ENCODE peak calls at places on chromosomes 12 and 14, in nine cellular contexts. F, V, E, R, I, X, M, B and H are unnamed samples.
A peak's percentile ranks its signal among the peaks of the same experiment; 100 is the strongest.

GRCh38 chr12:54041097-54041690 is 8.3 kb downstream of the HOXC5 start:
- DNase-seq in F (no peak), V (no peak), E (no peak), R (no peak), I (no peak), X (no peak), M (no peak), B (no peak), H (no peak)

GRCh38 chr12:25957898-25958253 is 606 bp upstream of the RASSF8 start:
- DNase-seq in F (peak; percentile 42), V (no peak), E (peak; percentile 75), R (no peak), I (peak; percentile 62), X (peak; percentile 71), M (no peak), B (no peak), H (peak; percentile 59)

GRCh38 chr12:45989857-45990467 is 412 bp downstream of the SCAF11 start:
- DNase-seq in F (peak; percentile 44), V (peak; percentile 25), E (peak; percentile 68), R (peak; percentile 78), I (peak; percentile 60), X (peak; percentile 33), M (no peak), B (peak; percentile 85), H (peak; percentile 75)

GRCh38 chr12:18297883-18298282 is 36.6 kb downstream of the PIK3C2G start:
- DNase-seq in F (no peak), V (no peak), E (no peak), R (no peak), I (no peak), X (no peak), M (no peak), B (no peak), H (no peak)

GRCh38 chr14:74566174-74567125 is 45.6 kb downstream of the LTBP2 start:
- DNase-seq in F (peak; percentile 78), V (no peak), E (no peak), R (no peak), I (no peak), X (no peak), M (no peak), B (peak; percentile 46), H (no peak)

GRCh38 chr14:90647469-90647868 is 168.8 kb downstream of the TTC7B start:
- DNase-seq in F (no peak), V (no peak), E (no peak), R (no peak), I (no peak), X (no peak), M (no peak), B (no peak), H (no peak)

GRCh38 chr14:103372552-103373304 is 12.5 kb upstream of the MARK3 start:
- DNase-seq in F (peak; percentile 31), V (no peak), E (peak; percentile 73), R (no peak), I (no peak), X (peak; percentile 89), M (peak; percentile 64), B (no peak), H (no peak)

GRCh38 chr14:103456167-103456835 is 66.3 kb downstream of the CKB start:
- DNase-seq in F (no peak), V (no peak), E (peak; percentile 75), R (no peak), I (no peak), X (peak; percentile 42), M (no peak), B (no peak), H (peak; percentile 78)

GRCh38 chr14:34328178-34328577 is 133.9 kb downstream of the SPTSSA start:
- DNase-seq in F (no peak), V (no peak), E (no peak), R (no peak), I (no peak), X (no peak), M (no peak), B (no peak), H (no peak)

GRCh38 chr12:62292761-62293446 is 32.7 kb downstream of the USP15 start:
- DNase-seq in F (no peak), V (no peak), E (peak; percentile 16), R (no peak), I (no peak), X (peak; percentile 32), M (no peak), B (no peak), H (no peak)

GRCh38 chr14:103488960-103489359 is 33.7 kb downstream of the CKB start:
- DNase-seq in F (no peak), V (no peak), E (no peak), R (no peak), I (no peak), X (peak; percentile 37), M (no peak), B (no peak), H (no peak)

GRCh38 chr14:92531151-92531873 is 17.7 kb downstream of the RIN3 start:
- DNase-seq in F (peak; percentile 25), V (peak; percentile 65), E (no peak), R (no peak), I (no peak), X (no peak), M (no peak), B (no peak), H (no peak)

GRCh38 chr12:116662612-116663144 is 75.2 kb downstream of the SPRING1 start:
- DNase-seq in F (no peak), V (no peak), E (no peak), R (peak; percentile 76), I (no peak), X (no peak), M (peak; percentile 72), B (no peak), H (no peak)

GRCh38 chr14:69814397-69814796 is 17.4 kb upstream of the SLC10A1 start:
- DNase-seq in F (peak; percentile 81), V (no peak), E (no peak), R (no peak), I (no peak), X (no peak), M (no peak), B (no peak), H (no peak)
- H3K27me3 ChIP-seq in F (no peaks in the 10 kb centered on the region), V (no peaks in the 10 kb centered on the region), E (no peaks in the 10 kb centered on the region), R (no peaks in the 10 kb centered on the region), I (no peaks in the 10 kb centered on the region), X (no peaks in the 10 kb centered on the region), M (no peaks in the 10 kb centered on the region), B (no peaks in the 10 kb centered on the region), H (peaks cover 34% of the 10 kb centered on the region)

GRCh38 chr12:111034911-111035577 is 114.7 kb upstream of the MYL2 start:
- DNase-seq in F (no peak), V (no peak), E (peak; percentile 81), R (no peak), I (no peak), X (no peak), M (peak; percentile 87), B (no peak), H (peak; percentile 75)
- H3K27me3 ChIP-seq in F (peaks cover 38% of the 10 kb centered on the region), V (peaks cover 30% of the 10 kb centered on the region), E (no peaks in the 10 kb centered on the region), R (no peaks in the 10 kb centered on the region), I (peaks cover 4% of the 10 kb centered on the region), X (peaks cover 54% of the 10 kb centered on the region), M (peaks cover 19% of the 10 kb centered on the region), B (peaks cover 5% of the 10 kb centered on the region), H (peaks cover 43% of the 10 kb centered on the region)

DNA sequence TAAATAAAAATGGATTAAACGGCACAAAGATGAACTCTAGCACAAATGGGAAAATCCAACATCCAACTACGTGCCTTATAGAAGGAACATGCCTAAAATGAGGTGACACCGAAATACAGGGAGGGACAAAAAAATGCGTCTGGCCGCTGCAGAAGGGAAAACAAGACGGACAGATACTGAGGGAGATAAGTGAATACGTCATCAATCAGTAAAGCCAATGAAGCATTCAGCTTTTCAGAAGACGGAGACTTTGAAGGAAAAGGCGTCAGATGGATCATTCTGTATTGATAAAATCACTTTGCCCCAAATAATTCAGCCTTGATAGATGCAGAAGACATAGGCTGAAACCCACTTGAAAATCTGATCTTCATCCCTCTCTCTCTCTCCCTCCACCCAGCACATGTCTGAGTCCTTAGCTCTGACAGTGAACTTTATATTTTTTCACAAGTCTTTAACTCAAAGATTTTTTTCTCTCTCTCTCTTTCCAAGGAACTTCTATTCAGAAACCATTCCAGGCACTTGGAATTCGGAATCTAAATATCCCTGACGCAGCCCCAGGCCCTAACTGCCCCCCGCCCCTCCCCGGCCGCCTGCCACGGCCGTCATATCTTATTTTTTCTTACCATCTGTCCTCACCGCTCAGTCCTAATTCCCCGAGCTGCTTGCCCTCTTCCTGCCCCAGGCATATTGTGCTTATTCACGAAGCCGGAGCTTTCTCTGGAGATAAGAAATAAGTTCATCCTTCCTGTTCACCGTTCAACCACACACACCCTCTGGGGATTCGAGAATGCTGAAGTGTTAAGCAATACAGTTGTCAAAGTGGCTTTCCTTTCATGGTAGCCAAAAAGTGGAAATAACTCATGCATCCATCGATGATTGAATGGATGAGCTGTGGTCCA is 35.5 kb upstream of the RFLNA start:
- DNase-seq in F (peak; percentile 53), V (no peak), E (no peak), R (no peak), I (no peak), X (peak; percentile 15), M (no peak), B (no peak), H (peak; percentile 10)
- H3K27me3 ChIP-seq in F (no peaks in the 10 kb centered on the region), V (no peaks in the 10 kb centered on the region), E (no peaks in the 10 kb centered on the region), R (no peaks in the 10 kb centered on the region), I (no peaks in the 10 kb centered on the region), X (peaks cover 21% of the 10 kb centered on the region), M (no peaks in the 10 kb centered on the region), B (no peaks in the 10 kb centered on the region), H (peaks cover 34% of the 10 kb centered on the region)

GRCh38 chr12:113818278-113818677 is 147.8 kb downstream of the RBM19 start:
- DNase-seq in F (no peak), V (no peak), E (no peak), R (no peak), I (no peak), X (no peak), M (no peak), B (no peak), H (no peak)
- H3K27me3 ChIP-seq in F (no peaks in the 10 kb centered on the region), V (no peaks in the 10 kb centered on the region), E (no peaks in the 10 kb centered on the region), R (no peaks in the 10 kb centered on the region), I (no peaks in the 10 kb centered on the region), X (no peaks in the 10 kb centered on the region), M (no peaks in the 10 kb centered on the region), B (no peaks in the 10 kb centered on the region), H (no peaks in the 10 kb centered on the region)

GRCh38 chr12:126185025-126185424 is 1119.8 kb downstream of the AACS start:
- DNase-seq in F (no peak), V (no peak), E (no peak), R (no peak), I (no peak), X (no peak), M (no peak), B (no peak), H (no peak)
- H3K27me3 ChIP-seq in F (peaks cover 2% of the 10 kb centered on the region), V (no peaks in the 10 kb centered on the region), E (no peaks in the 10 kb centered on the region), R (no peaks in the 10 kb centered on the region), I (no peaks in the 10 kb centered on the region), X (no peaks in the 10 kb centered on the region), M (peaks cover 2% of the 10 kb centered on the region), B (no peaks in the 10 kb centered on the region), H (no peaks in the 10 kb centered on the region)